ENCODE peak calls at places on chromosomes 4 and X, in ten cellular contexts. One of them, this sample, is unnamed.

GRCh38 chrX:1895583-1895982 is 280.7 kb downstream of the ASMT start:
- DNase-seq in transverse colon: no peak
- DNase-seq in IMR-90: no peak
- DNase-seq in breast epithelium: no peak
- DNase-seq in prostate gland: no peak
- DNase-seq in A549: no peak
- DNase-seq in GM12891: no peak
- DNase-seq in ovary: no peak
- DNase-seq in body of pancreas: no peak
- DNase-seq in uterus: no peak
- DNase-seq in this sample: no peak

GRCh38 chr4:142040043-142040442 is 403.7 kb downstream of the IL15 start:
- DNase-seq in transverse colon: no peak
- DNase-seq in IMR-90: no peak
- DNase-seq in breast epithelium: no peak
- DNase-seq in prostate gland: no peak
- DNase-seq in A549: peak
- DNase-seq in GM12891: no peak
- DNase-seq in ovary: no peak
- DNase-seq in body of pancreas: no peak
- DNase-seq in uterus: no peak
- DNase-seq in this sample: no peak

GRCh38 chrX:74925210-74926088 is at the start of gene NEXMIF:
- DNase-seq in transverse colon: peak
- DNase-seq in IMR-90: no peak
- DNase-seq in breast epithelium: no peak
- DNase-seq in prostate gland: peak
- DNase-seq in A549: peak
- DNase-seq in GM12891: peak
- DNase-seq in ovary: peak
- DNase-seq in body of pancreas: no peak
- DNase-seq in uterus: peak
- DNase-seq in this sample: no peak

GRCh38 chr4:2366252-2367192 is 51.9 kb downstream of the ZFYVE28 start:
- DNase-seq in transverse colon: no peak
- DNase-seq in IMR-90: peak
- DNase-seq in breast epithelium: peak
- DNase-seq in prostate gland: no peak
- DNase-seq in A549: no peak
- DNase-seq in GM12891: no peak
- DNase-seq in ovary: no peak
- DNase-seq in body of pancreas: no peak
- DNase-seq in uterus: no peak
- DNase-seq in this sample: no peak

GRCh38 chr4:56641494-56642051 is 39.5 kb downstream of the HOPX start:
- DNase-seq in transverse colon: no peak
- DNase-seq in IMR-90: peak
- DNase-seq in breast epithelium: no peak
- DNase-seq in prostate gland: no peak
- DNase-seq in A549: peak
- DNase-seq in GM12891: no peak
- DNase-seq in ovary: no peak
- DNase-seq in body of pancreas: no peak
- DNase-seq in uterus: no peak
- DNase-seq in this sample: no peak

GRCh38 chrX:113892401-113892800 is 691.5 kb upstream of the HTR2C start:
- DNase-seq in transverse colon: no peak
- DNase-seq in IMR-90: no peak
- DNase-seq in breast epithelium: no peak
- DNase-seq in prostate gland: no peak
- DNase-seq in A549: no peak
- DNase-seq in GM12891: no peak
- DNase-seq in ovary: no peak
- DNase-seq in body of pancreas: no peak
- DNase-seq in uterus: no peak
- DNase-seq in this sample: no peak

GRCh38 chr4:120555058-120555457 is 367.5 kb downstream of the PRDM5 start:
- DNase-seq in transverse colon: no peak
- DNase-seq in IMR-90: no peak
- DNase-seq in breast epithelium: no peak
- DNase-seq in prostate gland: no peak
- DNase-seq in A549: no peak
- DNase-seq in GM12891: no peak
- DNase-seq in ovary: no peak
- DNase-seq in body of pancreas: no peak
- DNase-seq in uterus: no peak
- DNase-seq in this sample: no peak

GRCh38 chr4:2928242-2929155 is 34.7 kb downstream of the NOP14 start:
- DNase-seq in transverse colon: no peak
- DNase-seq in IMR-90: no peak
- DNase-seq in breast epithelium: peak
- DNase-seq in prostate gland: no peak
- DNase-seq in A549: no peak
- DNase-seq in GM12891: no peak
- DNase-seq in ovary: no peak
- DNase-seq in body of pancreas: peak
- DNase-seq in uterus: peak
- DNase-seq in this sample: no peak

GRCh38 chr4:141771889-141772830 is 135.8 kb downstream of the IL15 start:
- DNase-seq in transverse colon: no peak
- DNase-seq in IMR-90: no peak
- DNase-seq in breast epithelium: no peak
- DNase-seq in prostate gland: no peak
- DNase-seq in A549: peak
- DNase-seq in GM12891: peak
- DNase-seq in ovary: no peak
- DNase-seq in body of pancreas: no peak
- DNase-seq in uterus: no peak
- DNase-seq in this sample: no peak

GRCh38 chrX:21932277-21932996 is 8.1 kb upstream of the SMS start:
- DNase-seq in transverse colon: no peak
- DNase-seq in IMR-90: peak
- DNase-seq in breast epithelium: no peak
- DNase-seq in prostate gland: no peak
- DNase-seq in A549: peak
- DNase-seq in GM12891: no peak
- DNase-seq in ovary: peak
- DNase-seq in body of pancreas: no peak
- DNase-seq in uterus: no peak
- DNase-seq in this sample: no peak

GRCh38 chr4:6352031-6352763 is 82.5 kb downstream of the WFS1 start:
- DNase-seq in transverse colon: no peak
- DNase-seq in IMR-90: no peak
- DNase-seq in breast epithelium: no peak
- DNase-seq in prostate gland: no peak
- DNase-seq in A549: no peak
- DNase-seq in GM12891: no peak
- DNase-seq in ovary: no peak
- DNase-seq in body of pancreas: no peak
- DNase-seq in uterus: no peak
- DNase-seq in this sample: no peak

GRCh38 chr4:143082698-143083097 is 102.0 kb upstream of the USP38 start:
- DNase-seq in transverse colon: no peak
- DNase-seq in IMR-90: no peak
- DNase-seq in breast epithelium: no peak
- DNase-seq in prostate gland: no peak
- DNase-seq in A549: no peak
- DNase-seq in GM12891: no peak
- DNase-seq in ovary: no peak
- DNase-seq in body of pancreas: no peak
- DNase-seq in uterus: no peak
- DNase-seq in this sample: no peak

DNA sequence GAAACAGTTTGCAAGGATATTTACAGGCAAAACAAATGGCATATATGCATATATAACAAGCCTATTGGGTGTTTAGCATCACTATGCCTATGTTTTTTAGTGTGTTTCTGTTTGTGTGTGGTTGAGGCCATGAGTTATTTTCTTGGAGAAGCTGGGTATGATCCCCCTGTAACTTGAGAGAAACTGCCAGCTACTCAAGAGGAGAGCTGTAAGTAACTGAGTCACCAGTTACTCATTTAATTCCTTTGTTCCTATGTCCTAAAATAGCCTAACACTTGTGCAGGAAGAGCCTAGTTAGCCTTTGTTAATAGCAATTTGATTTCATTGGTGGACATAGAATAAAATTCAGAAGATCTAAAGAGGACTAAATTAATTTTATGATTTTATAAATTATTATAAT is 79.1 kb downstream of the PWWP3B start:
- DNase-seq in transverse colon: no peak
- DNase-seq in IMR-90: no peak
- DNase-seq in breast epithelium: no peak
- DNase-seq in prostate gland: no peak
- DNase-seq in A549: no peak
- DNase-seq in GM12891: no peak
- DNase-seq in ovary: no peak
- DNase-seq in body of pancreas: no peak
- DNase-seq in uterus: no peak
- DNase-seq in this sample: no peak
- TF ChIP-seq POLR2A in transverse colon: no peak
- TF ChIP-seq POLR2A in IMR-90: no peak
- TF ChIP-seq POLR2A in breast epithelium: no peak
- TF ChIP-seq POLR2A in prostate gland: no peak
- TF ChIP-seq POLR2A in A549: no peak
- TF ChIP-seq POLR2A in GM12891: no peak
- TF ChIP-seq POLR2A in ovary: no peak
- TF ChIP-seq POLR2A in body of pancreas: no peak
- TF ChIP-seq POLR2A in uterus: no peak
- TF ChIP-seq POLR2A in this sample: no peak

GRCh38 chrX:151398346-151398745 is 1.3 kb downstream of the VMA21 start:
- DNase-seq in transverse colon: no peak
- DNase-seq in IMR-90: no peak
- DNase-seq in breast epithelium: no peak
- DNase-seq in prostate gland: no peak
- DNase-seq in A549: no peak
- DNase-seq in GM12891: no peak
- DNase-seq in ovary: no peak
- DNase-seq in body of pancreas: no peak
- DNase-seq in uterus: no peak
- DNase-seq in this sample: no peak

GRCh38 chrX:151396042-151396826 is 772 bp upstream of the VMA21 start:
- DNase-seq in transverse colon: peak
- DNase-seq in IMR-90: peak
- DNase-seq in breast epithelium: peak
- DNase-seq in prostate gland: no peak
- DNase-seq in A549: no peak
- DNase-seq in GM12891: peak
- DNase-seq in ovary: peak
- DNase-seq in body of pancreas: no peak
- DNase-seq in uterus: no peak
- DNase-seq in this sample: no peak

GRCh38 chrX:151393514-151393913 is 3.5 kb upstream of the VMA21 start:
- DNase-seq in transverse colon: no peak
- DNase-seq in IMR-90: no peak
- DNase-seq in breast epithelium: no peak
- DNase-seq in prostate gland: no peak
- DNase-seq in A549: no peak
- DNase-seq in GM12891: peak
- DNase-seq in ovary: no peak
- DNase-seq in body of pancreas: no peak
- DNase-seq in uterus: no peak
- DNase-seq in this sample: no peak

GRCh38 chrX:151397741-151398070 is 700 bp downstream of the VMA21 start:
- DNase-seq in transverse colon: no peak
- DNase-seq in IMR-90: no peak
- DNase-seq in breast epithelium: no peak
- DNase-seq in prostate gland: no peak
- DNase-seq in A549: peak
- DNase-seq in GM12891: no peak
- DNase-seq in ovary: no peak
- DNase-seq in body of pancreas: no peak
- DNase-seq in uterus: no peak
- DNase-seq in this sample: no peak

DNA sequence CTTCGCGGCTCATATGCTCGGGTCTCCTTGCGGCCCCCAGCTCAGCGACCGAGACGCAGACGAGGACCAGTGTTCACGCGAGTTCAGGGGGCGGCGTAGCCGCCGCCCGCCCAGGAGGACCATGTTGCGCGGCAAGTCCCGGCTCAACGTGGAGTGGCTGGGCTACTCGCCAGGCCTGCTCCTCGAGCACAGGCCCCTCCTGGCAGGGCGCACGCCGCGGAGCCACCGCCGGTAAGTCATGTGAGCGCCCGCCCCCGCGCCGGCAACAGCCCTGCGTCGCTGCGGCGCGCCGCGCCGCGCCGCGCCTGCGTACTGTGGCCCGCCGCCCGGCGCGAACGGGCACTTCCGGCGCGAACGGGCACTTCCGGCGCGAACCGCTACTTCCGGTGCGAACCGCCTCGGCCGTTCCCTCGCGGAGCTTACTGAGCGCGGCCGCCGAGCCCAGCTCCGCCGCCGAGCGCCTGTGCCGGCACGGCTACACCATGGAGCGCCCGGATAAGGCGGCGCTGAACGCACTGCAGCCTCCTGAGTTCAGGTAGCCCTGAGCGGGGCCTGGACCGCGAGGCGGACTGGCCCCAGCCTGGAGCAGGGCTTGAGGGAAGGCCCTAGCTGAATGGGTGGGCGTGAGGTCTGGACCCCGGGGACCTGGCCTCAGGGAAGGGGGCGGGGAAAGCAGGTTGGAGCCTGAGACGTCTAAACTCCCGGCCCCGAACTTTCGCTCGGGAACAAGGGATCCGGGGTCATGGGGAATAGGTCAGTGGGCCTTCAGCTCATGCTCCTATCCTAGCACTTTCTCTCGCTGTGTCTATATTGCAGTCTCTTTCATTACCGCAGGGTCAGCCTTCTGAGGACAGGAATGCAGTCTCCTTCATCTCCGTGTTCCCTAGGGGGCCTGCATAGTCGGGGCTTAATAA is at the start of gene VMA21:
- DNase-seq in transverse colon: peak
- DNase-seq in IMR-90: peak
- DNase-seq in breast epithelium: peak
- DNase-seq in prostate gland: peak
- DNase-seq in A549: peak
- DNase-seq in GM12891: peak
- DNase-seq in ovary: peak
- DNase-seq in body of pancreas: peak
- DNase-seq in uterus: peak
- DNase-seq in this sample: peak
- TF ChIP-seq POLR2A in transverse colon: peak
- TF ChIP-seq POLR2A in IMR-90: peak
- TF ChIP-seq POLR2A in breast epithelium: peak
- TF ChIP-seq POLR2A in prostate gland: no peak
- TF ChIP-seq POLR2A in A549: peak
- TF ChIP-seq POLR2A in GM12891: peak
- TF ChIP-seq POLR2A in ovary: peak
- TF ChIP-seq POLR2A in body of pancreas: peak
- TF ChIP-seq POLR2A in uterus: peak
- TF ChIP-seq POLR2A in this sample: peak

GRCh38 chr4:151325320-151326246 is at the start of gene SH3D19:
- DNase-seq in transverse colon: peak
- DNase-seq in IMR-90: peak
- DNase-seq in breast epithelium: peak
- DNase-seq in prostate gland: peak
- DNase-seq in A549: peak
- DNase-seq in GM12891: no peak
- DNase-seq in ovary: peak
- DNase-seq in body of pancreas: peak
- DNase-seq in uterus: peak
- DNase-seq in this sample: peak
- TF ChIP-seq POLR2A in transverse colon: peak
- TF ChIP-seq POLR2A in IMR-90: no peak
- TF ChIP-seq POLR2A in breast epithelium: peak
- TF ChIP-seq POLR2A in prostate gland: peak
- TF ChIP-seq POLR2A in A549: peak
- TF ChIP-seq POLR2A in GM12891: no peak
- TF ChIP-seq POLR2A in ovary: peak
- TF ChIP-seq POLR2A in body of pancreas: peak
- TF ChIP-seq POLR2A in uterus: peak
- TF ChIP-seq POLR2A in this sample: peak

GRCh38 chrX:63754860-63755579 is 30.0 kb downstream of the ARHGEF9 start:
- DNase-seq in transverse colon: peak
- DNase-seq in IMR-90: peak
- DNase-seq in breast epithelium: peak
- DNase-seq in prostate gland: peak
- DNase-seq in A549: peak
- DNase-seq in GM12891: peak
- DNase-seq in ovary: peak
- DNase-seq in body of pancreas: peak
- DNase-seq in uterus: peak
- DNase-seq in this sample: peak
- TF ChIP-seq POLR2A in transverse colon: peak
- TF ChIP-seq POLR2A in IMR-90: peak
- TF ChIP-seq POLR2A in breast epithelium: no peak
- TF ChIP-seq POLR2A in prostate gland: peak
- TF ChIP-seq POLR2A in A549: peak
- TF ChIP-seq POLR2A in GM12891: peak
- TF ChIP-seq POLR2A in ovary: peak
- TF ChIP-seq POLR2A in body of pancreas: peak
- TF ChIP-seq POLR2A in uterus: peak
- TF ChIP-seq POLR2A in this sample: peak

This sample was measured in H54.